ENCODE peak calls at places on chromosomes 13 and 19, in seven cellular contexts. M is GM13977, V is GM06990, T is MCF 10A, R is cardiac muscle cell, N is fibroblast of the aortic adventitia, B is RWPE1. F is an unnamed sample.

GRCh38 chr13:104297075-104297474 is 1230.9 kb upstream of the SLC10A2 start:
- DNase-seq in M (no peak), V (no peak), T (no peak), R (peak; percentile 22), N (no peak), B (no peak), F (peak; percentile 13)

GRCh38 chr13:77919351-77920294 is 992 bp upstream of the EDNRB start:
- DNase-seq in M (no peak), V (no peak), T (no peak), R (peak; percentile 61), N (peak; percentile 16), B (no peak), F (no peak)

GRCh38 chr13:50589651-50590054 is 253.8 kb downstream of the DLEU7 start:
- DNase-seq in M (no peak), V (no peak), T (peak; percentile 77), R (peak; percentile 79), N (peak; percentile 87), B (peak; percentile 60), F (peak; percentile 89)

GRCh38 chr19:4284176-4284958 is 5.3 kb downstream of the SHD start:
- DNase-seq in M (no peak), V (no peak), T (peak; percentile 51), R (no peak), N (no peak), B (peak; percentile 88), F (no peak)

GRCh38 chr13:57878291-57878690 is 246.7 kb downstream of the PCDH17 start:
- DNase-seq in M (no peak), V (no peak), T (no peak), R (no peak), N (no peak), B (no peak), F (no peak)

GRCh38 chr19:18282021-18282787 is 782 bp upstream of the JUND start:
- DNase-seq in M (no peak), V (no peak), T (no peak), R (no peak), N (no peak), B (no peak), F (peak; percentile 47)

GRCh38 chr19:32890326-32890725 is 20.8 kb upstream of the SLC7A9 start:
- DNase-seq in M (no peak), V (no peak), T (no peak), R (no peak), N (no peak), B (no peak), F (no peak)

GRCh38 chr13:44252938-44253337 is 120.7 kb upstream of the SERP2 start:
- DNase-seq in M (no peak), V (no peak), T (no peak), R (no peak), N (no peak), B (no peak), F (no peak)

GRCh38 chr19:46616631-46617322 is 8.1 kb downstream of the PTGIR start:
- DNase-seq in M (peak; percentile 63), V (peak; percentile 67), T (peak; percentile 72), R (peak; percentile 82), N (peak; percentile 59), B (peak; percentile 64), F (peak; percentile 40)

GRCh38 chr13:36918246-36919060 is 1.6 kb downstream of the SMAD9 start:
- DNase-seq in M (no peak), V (no peak), T (peak; percentile 2), R (peak; percentile 17), N (no peak), B (no peak), F (no peak)

GRCh38 chr19:7679017-7679720 is 1.5 kb upstream of the TRAPPC5 start:
- DNase-seq in M (peak; percentile 81), V (peak; percentile 60), T (no peak), R (no peak), N (no peak), B (no peak), F (peak; percentile 6)

GRCh38 chr13:114132419-114133121 is at the start of gene RASA3:
- DNase-seq in M (peak; percentile 98), V (peak; percentile 90), T (peak; percentile 71), R (peak; percentile 93), N (peak; percentile 74), B (peak; percentile 75), F (peak; percentile 33)

GRCh38 chr19:6076675-6077463 is 33.4 kb downstream of the RFX2 start:
- DNase-seq in M (no peak), V (no peak), T (peak; percentile 82), R (peak; percentile 82), N (peak; percentile 97), B (peak; percentile 76), F (peak; percentile 78)

GRCh38 chr13:94784066-94784465 is 71.7 kb upstream of the SOX21 start:
- DNase-seq in M (no peak), V (no peak), T (no peak), R (peak; percentile 82), N (peak; percentile 49), B (no peak), F (no peak)

GRCh38 chr13:77222000-77222690 is 104.7 kb downstream of the MYCBP2 start:
- DNase-seq in M (no peak), V (peak; percentile 4), T (peak; percentile 10), R (no peak), N (no peak), B (no peak), F (peak; percentile 28)

GRCh38 chr13:113343692-113343968 is 20.3 kb downstream of the GRTP1 start:
- DNase-seq in M (no peak), V (no peak), T (no peak), R (no peak), N (no peak), B (no peak), F (no peak)

GRCh38 chr13:112705286-112705685 is 15.4 kb downstream of the ATP11A start:
- DNase-seq in M (no peak), V (no peak), T (no peak), R (no peak), N (no peak), B (no peak), F (no peak)

GRCh38 chr13:99265823-99266426 is 7.7 kb upstream of the GPR18 start:
- DNase-seq in M (peak; percentile 24), V (no peak), T (peak; percentile 60), R (peak; percentile 68), N (peak; percentile 71), B (peak; percentile 53), F (peak; percentile 63)

GRCh38 chr13:49476529-49476928 is 19.2 kb upstream of the PHF11 start:
- DNase-seq in M (no peak), V (no peak), T (no peak), R (no peak), N (no peak), B (no peak), F (no peak)

GRCh38 chr13:31749929-31750328 is 10.6 kb downstream of the RXFP2 start:
- DNase-seq in M (no peak), V (no peak), T (peak; percentile 83), R (peak; percentile 87), N (peak; percentile 94), B (peak; percentile 46), F (peak; percentile 36)

GRCh38 chr13:89695343-89696257 is 1651.9 kb upstream of the MIR17HG start:
- DNase-seq in M (peak; percentile 17), V (no peak), T (peak; percentile 66), R (peak; percentile 60), N (peak; percentile 11), B (peak; percentile 17), F (peak; percentile 52)
- TF ChIP-seq CTCF in M (peak; percentile 56), V (no peak), T (peak; percentile 70), R (peak; percentile 71), N (peak; percentile 43), B (peak; percentile 59), F (peak; percentile 76)

GRCh38 chr13:66994097-66994496 is 236.0 kb downstream of the PCDH9 start:
- DNase-seq in M (no peak), V (no peak), T (peak; percentile 70), R (peak; percentile 85), N (peak; percentile 67), B (peak; percentile 18), F (peak; percentile 29)
- TF ChIP-seq CTCF in M (peak; percentile 48), V (no peak), T (peak; percentile 42), R (peak; percentile 81), N (peak; percentile 73), B (peak; percentile 57), F (peak; percentile 47)

DNA sequence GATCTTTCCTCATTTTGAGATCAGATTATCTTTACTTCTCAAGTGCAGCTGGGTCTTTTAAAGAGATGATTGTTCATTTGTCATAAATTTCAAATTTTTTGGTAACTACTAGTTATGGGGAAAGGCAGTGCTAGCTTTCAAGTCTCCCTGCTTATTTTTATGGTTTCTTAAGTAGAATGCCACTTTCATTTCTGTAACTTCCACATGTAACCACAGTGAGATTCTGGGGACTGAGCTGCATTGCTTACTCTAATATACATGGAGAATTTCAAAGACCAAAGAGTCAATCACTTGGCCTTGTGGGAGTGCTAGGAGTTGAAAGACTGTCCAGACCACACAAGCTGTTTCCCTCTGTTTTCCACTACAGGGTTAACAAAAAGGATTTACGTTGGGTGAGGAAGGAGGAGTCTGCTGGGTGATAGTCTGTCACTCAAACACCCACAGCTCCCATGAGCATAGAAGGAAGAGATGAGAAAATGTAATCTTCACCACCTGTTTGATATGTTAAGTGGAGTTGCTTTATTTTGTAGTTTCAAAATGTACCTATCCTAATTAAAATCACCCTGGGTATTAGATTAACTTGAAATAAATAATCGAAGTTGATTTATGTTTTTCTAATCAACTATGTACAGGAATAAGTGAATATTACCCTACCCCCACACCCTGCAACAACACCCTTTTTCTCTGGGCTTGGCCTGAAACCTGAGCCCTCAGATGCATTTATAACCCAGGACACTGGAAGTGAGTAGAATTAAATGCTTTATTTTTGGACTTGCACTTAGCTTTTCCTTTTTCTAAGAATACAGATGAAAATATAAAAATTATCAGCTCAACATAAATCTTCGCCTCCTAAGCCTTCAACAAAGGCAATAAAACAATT is 225.7 kb upstream of the SLC10A2 start:
- DNase-seq in M (no peak), V (no peak), T (no peak), R (no peak), N (no peak), B (no peak), F (no peak)
- TF ChIP-seq CTCF in M (no peak), V (no peak), T (no peak), R (no peak), N (no peak), B (no peak), F (no peak)

GRCh38 chr13:73088332-73088935 is 29.6 kb downstream of the KLF5 start:
- DNase-seq in M (no peak), V (no peak), T (no peak), R (no peak), N (no peak), B (no peak), F (no peak)

GRCh38 chr13:73090116-73090811 is 31.5 kb downstream of the KLF5 start:
- DNase-seq in M (no peak), V (no peak), T (peak; percentile 93), R (peak; percentile 64), N (peak; percentile 69), B (peak; percentile 92), F (peak; percentile 98)

GRCh38 chr13:73092831-73093230 is 34.0 kb downstream of the KLF5 start:
- DNase-seq in M (no peak), V (no peak), T (no peak), R (no peak), N (no peak), B (no peak), F (no peak)

GRCh38 chr13:73090812-73091187 is 32.0 kb downstream of the KLF5 start:
- DNase-seq in M (no peak), V (no peak), T (no peak), R (no peak), N (no peak), B (no peak), F (no peak)

DNA sequence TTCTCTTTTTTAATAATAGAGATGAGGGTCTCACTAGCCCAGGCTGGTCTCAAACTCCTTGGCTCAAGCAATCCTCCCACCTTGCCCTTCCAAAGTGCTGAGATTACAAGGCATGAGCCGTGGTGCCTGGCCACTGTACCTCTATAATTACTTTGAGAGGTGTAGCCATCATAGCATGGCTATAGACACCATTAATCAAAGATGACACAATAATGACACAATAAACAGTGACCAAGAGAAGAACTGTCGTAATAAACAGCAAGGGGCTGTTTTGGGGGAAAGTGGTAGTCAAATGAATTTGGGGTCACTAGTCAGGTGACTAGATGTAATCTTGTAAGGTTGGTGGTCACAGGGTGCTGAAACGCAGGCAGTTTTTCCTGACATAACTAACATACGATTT is 30.4 kb downstream of the KLF5 start:
- DNase-seq in M (no peak), V (no peak), T (no peak), R (no peak), N (no peak), B (no peak), F (no peak)
- TF ChIP-seq CTCF in M (no peak), V (no peak), T (no peak), R (no peak), N (no peak), B (no peak), F (no peak)